ENCODE peak calls at places on chromosomes 5 and 9, in ten cellular contexts. F is LHCN-M2; Z is T-cell; V is effector memory CD4-positive, alpha-beta T cell; I is GM13977; L is activated CD4-positive, alpha-beta T cell treated with anti-CD3 and anti-CD28 coated beads for 48 hours; S is GM12864; X is HCEC 1CT; M is M059J; K is LoVo. P is an unnamed sample.

GRCh38 chr9:138066049-138066448 is 188.5 kb downstream of the CACNA1B start:
- DNase-seq in F (no peak), Z (no peak), V (no peak), I (no peak), L (no peak), S (no peak), X (no peak), M (no peak), K (no peak), P (no peak)

GRCh38 chr5:65811895-65812294 is 89.9 kb downstream of the NLN start:
- DNase-seq in F (no peak), Z (no peak), V (no peak), I (no peak), L (no peak), S (no peak), X (no peak), M (peak), K (peak), P (no peak)

GRCh38 chr5:159419567-159419966 is 89.3 kb upstream of the IL12B start:
- DNase-seq in F (no peak), Z (no peak), V (no peak), I (no peak), L (peak), S (no peak), X (no peak), M (peak), K (no peak), P (no peak)

GRCh38 chr5:179344301-179345178 is 721 bp downstream of the ADAMTS2 start:
- DNase-seq in F (no peak), Z (no peak), V (no peak), I (no peak), L (no peak), S (no peak), X (peak), M (no peak), K (no peak), P (no peak)

GRCh38 chr9:114291064-114291474 is 31.8 kb upstream of the ORM1 start:
- DNase-seq in F (peak), Z (peak), V (peak), I (peak), L (peak), S (no peak), X (peak), M (peak), K (peak), P (peak)

GRCh38 chr5:128629162-128629561 is 91.1 kb upstream of the FBN2 start:
- DNase-seq in F (peak), Z (no peak), V (no peak), I (no peak), L (no peak), S (no peak), X (peak), M (no peak), K (no peak), P (no peak)

GRCh38 chr5:110899566-110900412 is 161.0 kb downstream of the SLC25A46 start:
- DNase-seq in F (peak), Z (no peak), V (no peak), I (peak), L (no peak), S (no peak), X (peak), M (peak), K (no peak), P (no peak)

GRCh38 chr9:79657891-79658290 is 86.1 kb downstream of the TLE4 start:
- DNase-seq in F (peak), Z (no peak), V (no peak), I (no peak), L (no peak), S (no peak), X (peak), M (no peak), K (no peak), P (no peak)

GRCh38 chr5:2266668-2267240 is 384.0 kb upstream of the IRX4 start:
- DNase-seq in F (no peak), Z (no peak), V (no peak), I (no peak), L (no peak), S (no peak), X (no peak), M (no peak), K (no peak), P (no peak)

GRCh38 chr9:136854113-136854841 is 2.1 kb downstream of the MAMDC4 start:
- DNase-seq in F (no peak), Z (no peak), V (no peak), I (no peak), L (no peak), S (no peak), X (no peak), M (no peak), K (no peak), P (no peak)

GRCh38 chr5:9544502-9545300 is 1.2 kb downstream of the SEMA5A start:
- DNase-seq in F (peak), Z (no peak), V (peak), I (peak), L (peak), S (peak), X (peak), M (peak), K (peak), P (peak)

GRCh38 chr9:130110166-130110565 is 56.5 kb downstream of the GPR107 start:
- DNase-seq in F (no peak), Z (no peak), V (no peak), I (no peak), L (no peak), S (no peak), X (no peak), M (peak), K (no peak), P (no peak)

GRCh38 chr5:176447538-176447981 is 625 bp upstream of the FAF2 start:
- DNase-seq in F (no peak), Z (no peak), V (no peak), I (peak), L (peak), S (no peak), X (no peak), M (no peak), K (no peak), P (no peak)

GRCh38 chr9:28938981-28939380 is 1365.7 kb upstream of the C9orf72 start:
- DNase-seq in F (no peak), Z (no peak), V (no peak), I (no peak), L (no peak), S (no peak), X (no peak), M (no peak), K (no peak), P (no peak)

GRCh38 chr9:128224877-128225276 is 21.7 kb downstream of the DNM1 start:
- DNase-seq in F (no peak), Z (no peak), V (no peak), I (no peak), L (no peak), S (no peak), X (no peak), M (no peak), K (no peak), P (no peak)

GRCh38 chr9:81906656-81907055 is 21.6 kb upstream of the SPATA31D4 start:
- DNase-seq in F (peak), Z (no peak), V (no peak), I (no peak), L (no peak), S (no peak), X (peak), M (peak), K (no peak), P (no peak)

GRCh38 chr5:135271533-135272310 is 127.3 kb downstream of the MACROH2A1 start:
- DNase-seq in F (peak), Z (no peak), V (no peak), I (no peak), L (no peak), S (no peak), X (no peak), M (peak), K (no peak), P (no peak)

GRCh38 chr9:7028591-7028990 is 270.8 kb downstream of the KDM4C start:
- DNase-seq in F (no peak), Z (no peak), V (no peak), I (no peak), L (no peak), S (no peak), X (no peak), M (peak), K (no peak), P (no peak)

GRCh38 chr5:111364992-111365391 is 140.8 kb downstream of the CAMK4 start:
- DNase-seq in F (peak), Z (no peak), V (no peak), I (no peak), L (no peak), S (no peak), X (no peak), M (peak), K (no peak), P (no peak)

GRCh38 chr9:122444366-122444765 is 33.4 kb downstream of the OR1J1 start:
- DNase-seq in F (peak), Z (no peak), V (no peak), I (no peak), L (no peak), S (no peak), X (peak), M (no peak), K (no peak), P (peak)

GRCh38 chr9:77498891-77499290 is 149.2 kb downstream of the GNA14 start:
- DNase-seq in F (no peak), Z (no peak), V (no peak), I (no peak), L (no peak), S (no peak), X (no peak), M (no peak), K (no peak), P (no peak)

GRCh38 chr9:88387733-88388202 is 476 bp upstream of the SPIN1 start:
- DNase-seq in F (peak), Z (peak), V (peak), I (peak), L (peak), S (no peak), X (peak), M (peak), K (peak), P (peak)

GRCh38 chr5:73749485-73750270 is 123.7 kb downstream of the ARHGEF28 start:
- DNase-seq in F (no peak), Z (no peak), V (no peak), I (no peak), L (no peak), S (no peak), X (no peak), M (no peak), K (no peak), P (no peak)

GRCh38 chr9:95171001-95171400 is 146.5 kb downstream of the FANCC start:
- DNase-seq in F (peak), Z (no peak), V (no peak), I (peak), L (no peak), S (peak), X (peak), M (peak), K (no peak), P (no peak)

GRCh38 chr5:138659121-138659520 is 83.9 kb upstream of the HSPA9 start:
- DNase-seq in F (no peak), Z (no peak), V (no peak), I (no peak), L (no peak), S (no peak), X (no peak), M (no peak), K (no peak), P (no peak)

GRCh38 chr5:158277276-158277675 is 418.3 kb upstream of the CLINT1 start:
- DNase-seq in F (no peak), Z (no peak), V (no peak), I (no peak), L (no peak), S (no peak), X (no peak), M (no peak), K (no peak), P (no peak)

GRCh38 chr5:125685771-125686170 is 737.4 kb upstream of the GRAMD2B start:
- DNase-seq in F (no peak), Z (no peak), V (no peak), I (no peak), L (no peak), S (no peak), X (peak), M (no peak), K (no peak), P (no peak)

GRCh38 chr5:172178301-172179031 is 9.6 kb downstream of the STK10 start:
- DNase-seq in F (no peak), Z (no peak), V (no peak), I (no peak), L (peak), S (no peak), X (no peak), M (no peak), K (no peak), P (no peak)

GRCh38 chr5:169668732-169669131 is 31.7 kb downstream of the DOCK2 start:
- DNase-seq in F (peak), Z (no peak), V (no peak), I (no peak), L (no peak), S (no peak), X (peak), M (peak), K (no peak), P (no peak)